ENCODE peak calls at places on chromosome 16, in nine cellular contexts. Y is stomach, L is breast epithelium, J is A549, D is transverse colon, B is HCT116, H is adrenal gland, V is K562, C is body of pancreas. F is an unnamed sample.

GRCh38 chr16:21638573-21638975 is 13.8 kb downstream of the IGSF6 start:
- DNase-seq in J (no peak), V (no peak), D (no peak), L (no peak), Y (no peak), B (no peak), H (no peak), C (no peak), F (no peak)

GRCh38 chr16:7209598-7209997 is 123.0 kb upstream of the RBFOX1 start:
- DNase-seq in H (no peak), C (no peak), V (no peak), D (no peak), L (no peak), Y (no peak), J (no peak), B (no peak), F (no peak)

GRCh38 chr16:81745704-81746558 is 33.2 kb upstream of the PLCG2 start:
- DNase-seq in L (peak; percentile 68), H (peak; percentile 80), D (peak; percentile 75), Y (peak; percentile 71), J (peak; percentile 78), B (peak; percentile 42), C (peak; percentile 69), V (peak; percentile 88), F (peak; percentile 89)

GRCh38 chr16:85286970-85287814 is 174.9 kb upstream of the CIBAR2 start:
- DNase-seq in J (no peak), V (peak; percentile 86), Y (no peak), C (no peak), L (no peak), D (no peak), H (peak; percentile 86), B (no peak), F (peak; percentile 88)

GRCh38 chr16:71360378-71360777 is 1.9 kb downstream of the CALB2 start:
- DNase-seq in C (no peak), L (no peak), Y (no peak), D (no peak), H (peak; percentile 83), J (peak; percentile 79), B (peak; percentile 77), V (no peak), F (no peak)

GRCh38 chr16:58511933-58512815 is 3.1 kb upstream of the SETD6 start:
- DNase-seq in L (peak; percentile 74), Y (peak; percentile 88), J (peak; percentile 44), C (peak; percentile 87), D (peak; percentile 83), B (no peak), H (peak; percentile 91), V (peak; percentile 63), F (peak; percentile 79)

GRCh38 chr16:68737046-68737729 is at the start of gene CDH1:
- DNase-seq in D (peak; percentile 95), B (peak; percentile 73), C (peak; percentile 97), Y (peak; percentile 97), H (no peak), V (no peak), L (peak; percentile 96), J (no peak), F (peak; percentile 94)

GRCh38 chr16:19884611-19885455 is at the start of gene GPRC5B:
- DNase-seq in Y (peak; percentile 60), B (no peak), V (peak; percentile 92), L (no peak), C (peak; percentile 53), H (peak; percentile 56), J (peak; percentile 39), D (peak; percentile 34), F (peak; percentile 23)

GRCh38 chr16:89922884-89923639 is at the start of gene TUBB3:
- DNase-seq in C (peak; percentile 45), H (peak; percentile 88), B (peak; percentile 56), J (peak; percentile 94), D (peak; percentile 58), L (no peak), Y (peak; percentile 69), V (peak; percentile 91), F (peak; percentile 94)

GRCh38 chr16:56362057-56362655 is 63.2 kb downstream of the AMFR start:
- DNase-seq in H (no peak), Y (peak; percentile 11), C (no peak), B (no peak), L (no peak), V (peak; percentile 50), J (no peak), D (no peak), F (peak; percentile 40)

GRCh38 chr16:49542391-49542891 is 168.8 kb downstream of the C16orf78 start:
- DNase-seq in V (no peak), Y (no peak), L (no peak), C (no peak), B (no peak), D (no peak), H (peak; percentile 61), J (no peak), F (no peak)

GRCh38 chr16:25024900-25025299 is 9.7 kb upstream of the ARHGAP17 start:
- DNase-seq in V (no peak), C (no peak), H (no peak), D (no peak), Y (no peak), B (no peak), L (no peak), J (no peak), F (no peak)

GRCh38 chr16:25023541-25023940 is 8.4 kb upstream of the ARHGAP17 start:
- DNase-seq in L (no peak), B (no peak), D (no peak), V (no peak), H (no peak), Y (no peak), C (no peak), J (no peak), F (no peak)

GRCh38 chr16:25018972-25019617 is 3.9 kb upstream of the ARHGAP17 start:
- DNase-seq in L (no peak), B (no peak), Y (no peak), D (no peak), C (no peak), H (no peak), V (no peak), J (no peak), F (no peak)

GRCh38 chr16:25014500-25015147 is 545 bp downstream of the ARHGAP17 start:
- DNase-seq in J (peak; percentile 28), C (peak; percentile 51), D (peak; percentile 47), B (no peak), V (no peak), L (peak; percentile 52), H (peak; percentile 75), Y (peak; percentile 45), F (peak; percentile 53)

DNA sequence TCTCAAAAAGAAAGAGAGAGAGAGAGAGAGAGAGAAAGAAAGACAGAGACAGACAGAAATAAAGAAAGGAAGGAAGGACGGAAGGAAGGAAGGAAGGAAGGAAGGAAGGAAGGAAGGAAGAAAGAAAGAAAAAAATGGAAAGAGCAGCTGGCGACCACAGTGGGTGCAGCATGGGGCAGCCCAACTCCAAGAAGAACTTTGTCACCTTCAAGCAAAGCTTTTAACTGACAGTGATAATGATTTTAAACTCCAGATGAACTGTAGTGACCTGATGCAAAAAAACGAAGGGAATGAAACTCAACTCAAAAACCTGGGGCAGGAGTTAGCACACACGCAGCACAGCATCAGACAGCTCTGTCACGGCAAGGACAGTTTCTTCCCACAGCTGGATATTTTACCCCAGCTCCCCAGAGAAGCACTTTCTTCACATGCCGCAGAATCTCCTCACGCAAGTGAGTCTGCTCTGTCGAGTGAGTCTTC is 5.0 kb upstream of the ARHGAP17 start:
- DNase-seq in Y (no peak), L (no peak), D (no peak), C (no peak), H (peak; percentile 21), J (no peak), V (no peak), B (no peak), F (no peak)
- H3K4me3 ChIP-seq in Y (no peak overlapping the region), L (no peak overlapping the region), D (no peak overlapping the region), C (no peak overlapping the region), H (no peak overlapping the region), J (no peak overlapping the region), V (no peak overlapping the region), B (no peak overlapping the region), F (no peak overlapping the region)

GRCh38 chr16:28504707-28505404 is 1.8 kb downstream of the IL27 start:
- DNase-seq in B (no peak), L (peak; percentile 77), D (no peak), H (no peak), C (no peak), V (no peak), J (no peak), Y (no peak), F (no peak)
- TF ChIP-seq POLR2A in B (no peak), L (no peak), D (no peak), H (no peak), C (no peak), V (no peak), J (no peak), Y (no peak), F (no peak)

GRCh38 chr16:15961557-15962205 is 12.3 kb downstream of the ABCC1 start:
- DNase-seq in J (no peak), B (no peak), V (no peak), L (no peak), C (no peak), H (no peak), D (no peak), Y (no peak), F (no peak)

GRCh38 chr16:15960124-15960971 is 10.9 kb downstream of the ABCC1 start:
- DNase-seq in Y (no peak), D (no peak), V (no peak), B (no peak), C (no peak), H (no peak), J (no peak), L (no peak), F (no peak)

GRCh38 chr16:15955425-15955824 is 6.0 kb downstream of the ABCC1 start:
- DNase-seq in H (no peak), V (no peak), B (no peak), J (no peak), Y (no peak), D (no peak), L (no peak), C (no peak), F (no peak)

GRCh38 chr16:15961060-15961511 is 11.7 kb downstream of the ABCC1 start:
- DNase-seq in Y (no peak), L (no peak), H (no peak), D (no peak), C (no peak), B (no peak), V (no peak), J (no peak), F (no peak)

DNA sequence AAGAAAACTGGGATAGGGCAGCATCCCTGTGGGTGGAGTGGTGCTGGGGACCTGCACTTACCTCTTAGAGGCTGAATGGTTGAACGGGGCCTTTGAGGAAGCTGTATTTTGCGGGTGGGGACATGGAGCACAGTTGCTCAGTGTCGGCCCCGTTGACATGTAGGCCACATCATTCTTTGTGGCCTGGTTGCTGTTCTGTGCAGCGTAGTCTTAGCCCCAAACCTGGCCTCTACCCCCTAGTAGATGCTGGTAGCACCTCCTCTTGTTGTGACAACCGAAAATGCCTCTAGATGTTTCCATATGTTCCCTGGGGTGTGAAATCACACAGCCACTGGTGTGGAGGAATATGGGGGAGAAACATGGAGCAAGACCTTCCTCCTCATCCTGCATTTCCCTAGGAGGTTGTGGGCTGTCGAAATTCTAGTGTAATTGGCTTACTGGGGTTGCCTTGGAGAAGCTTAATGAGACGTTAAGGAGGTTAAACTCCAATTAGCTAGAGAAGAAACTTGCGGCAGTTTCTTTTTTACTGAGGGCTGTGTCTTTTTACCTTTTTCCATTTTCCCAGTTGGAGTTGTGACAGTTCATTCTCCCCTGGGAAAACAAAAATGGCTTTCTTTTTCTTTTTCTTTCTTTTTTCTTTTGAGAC is 9.4 kb downstream of the ABCC1 start:
- DNase-seq in H (no peak), D (no peak), B (no peak), Y (no peak), L (no peak), V (no peak), C (no peak), J (no peak), F (no peak)
- H3K27ac ChIP-seq in H (no peak overlapping the region), D (no peak overlapping the region), B (no peak overlapping the region), Y (peak overlapping the region; percentile 7), L (no peak overlapping the region), V (no peak overlapping the region), C (no peak overlapping the region), J (no peak overlapping the region), F (peak overlapping the region; percentile 59)

GRCh38 chr16:27281285-27281684 is 12.7 kb upstream of the NSMCE1 start:
- DNase-seq in C (no peak), J (no peak), L (no peak), V (no peak), H (no peak), B (no peak), Y (no peak), D (no peak), F (no peak)
- H3K4me3 ChIP-seq in C (no peak overlapping the region), J (no peak overlapping the region), L (no peak overlapping the region), V (no peak overlapping the region), H (no peak overlapping the region), B (no peak overlapping the region), Y (no peak overlapping the region), D (no peak overlapping the region), F (no peak overlapping the region)

F was measured in upper lobe of left lung.